ENCODE peak calls at places on chromosomes 1 and 21, in eight cellular contexts. S, D, V, U, Z, Y, R and I are unnamed samples.

GRCh38 chr1:193285626-193286025 is 99.2 kb upstream of the B3GALT2 start:
- DNase-seq in S (no peak), D (no peak), V (no peak), U (no peak), Z (no peak), Y (no peak), R (no peak), I (no peak)

GRCh38 chr21:37673801-37674575 is 242.3 kb downstream of the KCNJ6 start:
- DNase-seq in S (no peak), D (no peak), V (no peak), U (no peak), Z (no peak), Y (no peak), R (no peak), I (no peak)

GRCh38 chr1:21277178-21277577 is 13.1 kb downstream of the ECE1 start:
- DNase-seq in S (no peak), D (no peak), V (no peak), U (no peak), Z (no peak), Y (no peak), R (no peak), I (no peak)

GRCh38 chr1:224783006-224783651 is 146.3 kb upstream of the DNAH14 start:
- DNase-seq in S (no peak), D (peak; percentile 84), V (no peak), U (no peak), Z (no peak), Y (no peak), R (no peak), I (no peak)

GRCh38 chr1:24189528-24189927 is 2.4 kb upstream of the IFNLR1 start:
- DNase-seq in S (no peak), D (peak; percentile 92), V (no peak), U (no peak), Z (no peak), Y (no peak), R (no peak), I (peak; percentile 77)

GRCh38 chr1:109823543-109824348 is 60.0 kb upstream of the EPS8L3 start:
- DNase-seq in S (no peak), D (no peak), V (peak; percentile 36), U (no peak), Z (no peak), Y (no peak), R (peak; percentile 38), I (peak; percentile 70)

GRCh38 chr1:212514056-212514614 is 81.4 kb downstream of the NENF start:
- DNase-seq in S (no peak), D (no peak), V (no peak), U (no peak), Z (peak; percentile 12), Y (no peak), R (peak; percentile 59), I (peak; percentile 70)

GRCh38 chr1:182303778-182304177 is 87.8 kb downstream of the GLUL start:
- DNase-seq in S (no peak), D (no peak), V (no peak), U (no peak), Z (no peak), Y (no peak), R (no peak), I (no peak)

GRCh38 chr1:119862276-119862675 is 34.0 kb downstream of the ADAM30 start:
- DNase-seq in S (no peak), D (no peak), V (no peak), U (no peak), Z (no peak), Y (no peak), R (no peak), I (no peak)

GRCh38 chr1:92953491-92953890 is 7.8 kb downstream of the DIPK1A start:
- DNase-seq in S (peak; percentile 62), D (peak; percentile 79), V (no peak), U (no peak), Z (peak; percentile 49), Y (no peak), R (no peak), I (no peak)

GRCh38 chr1:14611792-14612191 is 13.3 kb downstream of the KAZN start:
- DNase-seq in S (no peak), D (no peak), V (no peak), U (no peak), Z (no peak), Y (no peak), R (no peak), I (no peak)

GRCh38 chr1:66300986-66301451 is 232.9 kb upstream of the SGIP1 start:
- DNase-seq in S (peak; percentile 62), D (no peak), V (no peak), U (no peak), Z (peak; percentile 56), Y (no peak), R (no peak), I (no peak)

GRCh38 chr1:205929812-205930577 is 13.3 kb downstream of the SLC26A9 start:
- DNase-seq in S (no peak), D (no peak), V (no peak), U (no peak), Z (no peak), Y (no peak), R (no peak), I (no peak)

GRCh38 chr1:32020338-32020737 is 6.7 kb downstream of the KHDRBS1 start:
- DNase-seq in S (no peak), D (no peak), V (no peak), U (no peak), Z (no peak), Y (no peak), R (no peak), I (no peak)
- H3K27ac ChIP-seq in S (no peak overlapping the region), D (no peak overlapping the region), V (no peak overlapping the region), U (peak overlapping the region; percentile 42), Z (no peak overlapping the region), Y (no peak overlapping the region), R (no peak overlapping the region), I (no peak overlapping the region)

GRCh38 chr1:9079980-9080703 is 10.7 kb upstream of the SLC2A5 start:
- DNase-seq in S (no peak), D (peak; percentile 94), V (no peak), U (no peak), Z (no peak), Y (no peak), R (no peak), I (no peak)

GRCh38 chr1:9080704-9081291 is 11.4 kb upstream of the SLC2A5 start:
- DNase-seq in S (no peak), D (peak; percentile 61), V (no peak), U (no peak), Z (no peak), Y (no peak), R (no peak), I (no peak)

GRCh38 chr1:9078949-9079500 is 9.6 kb upstream of the SLC2A5 start:
- DNase-seq in S (no peak), D (peak; percentile 67), V (no peak), U (no peak), Z (no peak), Y (no peak), R (no peak), I (no peak)

GRCh38 chr1:9081473-9081872 is 12.0 kb upstream of the SLC2A5 start:
- DNase-seq in S (no peak), D (peak; percentile 50), V (no peak), U (no peak), Z (no peak), Y (no peak), R (no peak), I (no peak)

GRCh38 chr1:9078035-9078948 is 8.9 kb upstream of the SLC2A5 start:
- DNase-seq in S (no peak), D (peak; percentile 63), V (no peak), U (no peak), Z (no peak), Y (no peak), R (no peak), I (no peak)
- H3K4me3 ChIP-seq in S (no peak overlapping the region), D (peak overlapping the region; percentile 1), V (no peak overlapping the region), U (no peak overlapping the region), Z (no peak overlapping the region), Y (no peak overlapping the region), R (no peak overlapping the region), I (no peak overlapping the region)

DNA sequence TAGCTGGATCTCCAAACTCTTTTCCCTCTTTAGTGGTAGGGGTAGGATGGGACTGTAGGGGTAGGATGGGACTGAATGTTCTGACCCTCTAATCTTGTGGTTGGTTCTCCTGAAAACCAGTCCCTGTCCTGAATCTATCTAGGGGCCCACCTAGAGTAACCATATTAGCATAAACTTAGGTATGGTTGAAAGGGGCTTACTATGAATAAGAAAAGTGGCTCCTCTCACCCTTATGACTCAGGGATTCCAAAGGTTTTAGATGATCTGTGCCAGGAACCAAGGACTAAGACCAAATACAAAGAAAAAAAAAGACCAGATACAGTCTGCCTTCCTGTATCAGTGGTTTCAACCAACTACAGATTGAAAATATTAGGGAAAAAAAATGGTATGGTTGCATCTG is 28.9 kb downstream of the RNF2 start:
- DNase-seq in S (no peak), D (no peak), V (no peak), U (no peak), Z (no peak), Y (no peak), R (no peak), I (no peak)
- H3K27ac ChIP-seq in S (no peak overlapping the region), D (no peak overlapping the region), V (no peak overlapping the region), U (no peak overlapping the region), Z (no peak overlapping the region), Y (no peak overlapping the region), R (no peak overlapping the region), I (no peak overlapping the region)

DNA sequence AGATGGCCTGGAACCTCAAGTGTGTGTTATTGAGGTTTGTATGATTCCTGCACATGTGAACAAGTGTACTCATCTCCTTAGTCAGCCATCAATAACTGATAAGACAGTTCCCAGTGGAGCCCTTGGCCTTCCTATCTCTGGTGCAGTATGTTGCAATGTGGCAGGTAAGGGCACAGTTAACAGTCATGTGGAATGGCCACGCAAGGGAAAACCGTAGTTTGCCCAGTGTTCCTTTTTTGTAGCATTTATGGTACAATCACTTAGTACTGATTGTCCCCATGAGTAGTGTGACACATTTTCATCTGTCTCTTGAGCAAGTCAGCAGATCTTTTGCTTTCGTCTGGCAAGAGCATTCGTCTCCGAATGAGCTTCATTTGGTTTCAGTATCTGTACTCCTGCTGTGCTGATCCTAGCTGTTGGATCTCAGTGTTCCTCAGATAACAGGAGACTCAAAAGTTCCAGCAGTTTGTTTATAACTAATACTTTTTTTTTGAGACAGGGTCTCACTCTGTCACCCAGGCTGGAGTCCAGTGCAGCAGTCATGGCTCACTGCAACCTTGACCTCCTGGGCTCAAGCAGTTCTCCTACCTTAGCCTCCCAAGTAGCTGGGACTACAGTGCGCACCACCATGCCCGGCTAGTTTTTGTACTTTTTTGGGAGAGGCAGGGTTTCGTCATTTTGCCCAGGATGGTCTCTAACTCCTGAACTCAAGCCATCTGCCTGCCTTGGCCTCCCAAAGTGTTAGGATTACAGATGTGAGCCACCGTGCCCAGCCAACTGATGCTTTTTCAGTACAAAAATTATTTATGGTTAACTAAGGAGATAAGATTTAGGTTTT is 8.2 kb downstream of the CTPS1 start:
- DNase-seq in S (no peak), D (no peak), V (no peak), U (no peak), Z (no peak), Y (no peak), R (no peak), I (no peak)
- H3K4me3 ChIP-seq in S (no peak overlapping the region), D (no peak overlapping the region), V (no peak overlapping the region), U (no peak overlapping the region), Z (no peak overlapping the region), Y (no peak overlapping the region), R (no peak overlapping the region), I (no peak overlapping the region)